ENCODE peak calls at places on chromosomes 3 and 15, in five cellular contexts. One of them, this sample, is unnamed.

GRCh38 chr3:172705166-172705565 is 5.7 kb downstream of the NCEH1 start:
- DNase-seq in NCI-H526 treated with DMSO at 0.1 percent for 48 hours: no peak
- DNase-seq in neural crest cell: no peak
- DNase-seq in body of pancreas: no peak
- DNase-seq in small intestine: peak; percentile 47
- DNase-seq in this sample: no peak

GRCh38 chr15:39508536-39508935 is 72.3 kb upstream of the THBS1 start:
- DNase-seq in body of pancreas: no peak
- DNase-seq in small intestine: no peak
- DNase-seq in NCI-H526 treated with DMSO at 0.1 percent for 48 hours: no peak
- DNase-seq in neural crest cell: no peak
- DNase-seq in this sample: no peak

GRCh38 chr15:80588801-80589200 is 106.3 kb upstream of the ABHD17C start:
- DNase-seq in neural crest cell: no peak
- DNase-seq in body of pancreas: no peak
- DNase-seq in NCI-H526 treated with DMSO at 0.1 percent for 48 hours: no peak
- DNase-seq in small intestine: peak; percentile 33
- DNase-seq in this sample: no peak

GRCh38 chr3:42983927-42984326 is 4.8 kb downstream of the GASK1A start:
- DNase-seq in NCI-H526 treated with DMSO at 0.1 percent for 48 hours: no peak
- DNase-seq in neural crest cell: no peak
- DNase-seq in body of pancreas: no peak
- DNase-seq in small intestine: no peak
- DNase-seq in this sample: no peak

GRCh38 chr3:48565591-48566400 is 2.2 kb upstream of the UCN2 start:
- DNase-seq in neural crest cell: no peak
- DNase-seq in body of pancreas: no peak
- DNase-seq in small intestine: no peak
- DNase-seq in NCI-H526 treated with DMSO at 0.1 percent for 48 hours: no peak
- DNase-seq in this sample: peak; percentile 8

GRCh38 chr15:76431936-76432335 is 95.4 kb downstream of the ISL2 start:
- DNase-seq in small intestine: no peak
- DNase-seq in NCI-H526 treated with DMSO at 0.1 percent for 48 hours: no peak
- DNase-seq in body of pancreas: no peak
- DNase-seq in neural crest cell: no peak
- DNase-seq in this sample: no peak

GRCh38 chr15:40330368-40330836 is 6.9 kb downstream of the INAFM2 start:
- DNase-seq in body of pancreas: no peak
- DNase-seq in small intestine: no peak
- DNase-seq in NCI-H526 treated with DMSO at 0.1 percent for 48 hours: no peak
- DNase-seq in neural crest cell: no peak
- DNase-seq in this sample: no peak

GRCh38 chr3:67593761-67594234 is 60.6 kb downstream of the SUCLG2 start:
- DNase-seq in body of pancreas: no peak
- DNase-seq in neural crest cell: no peak
- DNase-seq in NCI-H526 treated with DMSO at 0.1 percent for 48 hours: no peak
- DNase-seq in small intestine: no peak
- DNase-seq in this sample: no peak

GRCh38 chr3:39141211-39141995 is 12.0 kb downstream of the CSRNP1 start:
- DNase-seq in neural crest cell: no peak
- DNase-seq in body of pancreas: peak; percentile 96
- DNase-seq in small intestine: peak; percentile 82
- DNase-seq in NCI-H526 treated with DMSO at 0.1 percent for 48 hours: no peak
- DNase-seq in this sample: no peak

GRCh38 chr15:33064878-33065277 is 129.6 kb downstream of the FMN1 start:
- DNase-seq in small intestine: no peak
- DNase-seq in body of pancreas: no peak
- DNase-seq in neural crest cell: no peak
- DNase-seq in NCI-H526 treated with DMSO at 0.1 percent for 48 hours: no peak
- DNase-seq in this sample: no peak

GRCh38 chr3:170476291-170476690 is 57.6 kb downstream of the CLDN11 start:
- DNase-seq in body of pancreas: no peak
- DNase-seq in NCI-H526 treated with DMSO at 0.1 percent for 48 hours: no peak
- DNase-seq in small intestine: peak; percentile 45
- DNase-seq in neural crest cell: no peak
- DNase-seq in this sample: no peak

GRCh38 chr3:121595765-121596406 is 2.7 kb downstream of the FBXO40 start:
- DNase-seq in small intestine: no peak
- DNase-seq in body of pancreas: no peak
- DNase-seq in neural crest cell: no peak
- DNase-seq in NCI-H526 treated with DMSO at 0.1 percent for 48 hours: no peak
- DNase-seq in this sample: no peak

GRCh38 chr15:64837502-64837901 is 4.2 kb upstream of the PLEKHO2 start:
- DNase-seq in body of pancreas: no peak
- DNase-seq in small intestine: no peak
- DNase-seq in NCI-H526 treated with DMSO at 0.1 percent for 48 hours: no peak
- DNase-seq in neural crest cell: no peak
- DNase-seq in this sample: peak; percentile 75

GRCh38 chr15:39025331-39025730 is 460.7 kb upstream of the RASGRP1 start:
- DNase-seq in small intestine: no peak
- DNase-seq in NCI-H526 treated with DMSO at 0.1 percent for 48 hours: no peak
- DNase-seq in body of pancreas: no peak
- DNase-seq in neural crest cell: no peak
- DNase-seq in this sample: no peak

GRCh38 chr3:98734311-98734710 is 28.8 kb upstream of the ST3GAL6 start:
- DNase-seq in small intestine: no peak
- DNase-seq in neural crest cell: no peak
- DNase-seq in NCI-H526 treated with DMSO at 0.1 percent for 48 hours: no peak
- DNase-seq in body of pancreas: no peak
- DNase-seq in this sample: peak; percentile 19

GRCh38 chr3:16770792-16771191 is 114.0 kb upstream of the PLCL2 start:
- DNase-seq in NCI-H526 treated with DMSO at 0.1 percent for 48 hours: no peak
- DNase-seq in body of pancreas: no peak
- DNase-seq in small intestine: no peak
- DNase-seq in neural crest cell: no peak
- DNase-seq in this sample: no peak

GRCh38 chr3:196996454-196997265 is 28.0 kb upstream of the PIGZ start:
- DNase-seq in NCI-H526 treated with DMSO at 0.1 percent for 48 hours: peak; percentile 67
- DNase-seq in small intestine: no peak
- DNase-seq in neural crest cell: no peak
- DNase-seq in body of pancreas: no peak
- DNase-seq in this sample: no peak

GRCh38 chr15:68311464-68311835 is 33.9 kb downstream of the FEM1B start:
- DNase-seq in body of pancreas: no peak
- DNase-seq in NCI-H526 treated with DMSO at 0.1 percent for 48 hours: no peak
- DNase-seq in small intestine: no peak
- DNase-seq in neural crest cell: no peak
- DNase-seq in this sample: no peak

GRCh38 chr3:48427630-48427962 is 2.3 kb downstream of the PLXNB1 start:
- DNase-seq in body of pancreas: no peak
- DNase-seq in NCI-H526 treated with DMSO at 0.1 percent for 48 hours: no peak
- DNase-seq in neural crest cell: no peak
- DNase-seq in small intestine: peak; percentile 21
- DNase-seq in this sample: no peak

GRCh38 chr3:61926913-61927312 is 365.5 kb downstream of the PTPRG start:
- DNase-seq in small intestine: no peak
- DNase-seq in body of pancreas: no peak
- DNase-seq in neural crest cell: no peak
- DNase-seq in NCI-H526 treated with DMSO at 0.1 percent for 48 hours: no peak
- DNase-seq in this sample: no peak

GRCh38 chr3:74537164-74537563 is 77.3 kb downstream of the CNTN3 start:
- DNase-seq in body of pancreas: no peak
- DNase-seq in NCI-H526 treated with DMSO at 0.1 percent for 48 hours: no peak
- DNase-seq in small intestine: no peak
- DNase-seq in neural crest cell: no peak
- DNase-seq in this sample: no peak

GRCh38 chr3:6281662-6282061 is 579.3 kb upstream of the GRM7 start:
- DNase-seq in NCI-H526 treated with DMSO at 0.1 percent for 48 hours: no peak
- DNase-seq in neural crest cell: no peak
- DNase-seq in small intestine: no peak
- DNase-seq in body of pancreas: no peak
- DNase-seq in this sample: no peak

GRCh38 chr3:101643861-101644613 is 32.9 kb downstream of the ZBTB11 start:
- DNase-seq in neural crest cell: no peak
- DNase-seq in NCI-H526 treated with DMSO at 0.1 percent for 48 hours: no peak
- DNase-seq in body of pancreas: no peak
- DNase-seq in small intestine: peak; percentile 44
- DNase-seq in this sample: peak; percentile 75

GRCh38 chr3:35758358-35758757 is 119.0 kb downstream of the ARPP21 start:
- DNase-seq in NCI-H526 treated with DMSO at 0.1 percent for 48 hours: no peak
- DNase-seq in small intestine: no peak
- DNase-seq in neural crest cell: no peak
- DNase-seq in body of pancreas: no peak
- DNase-seq in this sample: no peak

GRCh38 chr15:97995881-97996603 is 35.5 kb downstream of the ARRDC4 start:
- DNase-seq in NCI-H526 treated with DMSO at 0.1 percent for 48 hours: peak; percentile 44
- DNase-seq in small intestine: peak; percentile 46
- DNase-seq in body of pancreas: peak; percentile 38
- DNase-seq in neural crest cell: peak; percentile 5
- DNase-seq in this sample: peak; percentile 42

This sample was measured in GF-D8.